ENCODE peak calls at places on chromosome 16, in ten cellular contexts. J, H, O, Q, U, X, C, R, L and M are unnamed samples. For H3K4me1, the result is how much of the 10 kb centered on the place peaks cover.

GRCh38 chr16:68286153-68287074 is 22.1 kb downstream of the SLC7A6 start:
- DNase-seq in J (no peak), H (no peak), O (no peak), Q (no peak), U (no peak), X (no peak), C (no peak), R (no peak), L (no peak), M (no peak)

GRCh38 chr16:1917056-1917664 is 1.1 kb downstream of the HS3ST6 start:
- DNase-seq in J (no peak), H (no peak), O (no peak), Q (no peak), U (no peak), X (no peak), C (no peak), R (peak), L (no peak), M (no peak)

GRCh38 chr16:78310990-78311561 is 211.6 kb downstream of the WWOX start:
- DNase-seq in J (no peak), H (peak), O (no peak), Q (no peak), U (no peak), X (peak), C (peak), R (no peak), L (no peak), M (no peak)

GRCh38 chr16:53881371-53881770 is 177.4 kb downstream of the FTO start:
- DNase-seq in J (no peak), H (no peak), O (no peak), Q (no peak), U (peak), X (no peak), C (no peak), R (no peak), L (no peak), M (no peak)

GRCh38 chr16:57999971-58000705 is at the start of gene ZNF319:
- DNase-seq in J (peak), H (peak), O (no peak), Q (peak), U (no peak), X (no peak), C (no peak), R (no peak), L (no peak), M (no peak)

GRCh38 chr16:20301840-20302239 is 25.5 kb downstream of the GP2 start:
- DNase-seq in J (peak), H (peak), O (no peak), Q (no peak), U (no peak), X (no peak), C (no peak), R (no peak), L (no peak), M (no peak)

GRCh38 chr16:56828641-56829040 is 36.4 kb upstream of the SLC12A3 start:
- DNase-seq in J (no peak), H (no peak), O (no peak), Q (no peak), U (no peak), X (no peak), C (no peak), R (no peak), L (no peak), M (no peak)

GRCh38 chr16:10180771-10181163 is 1.5 kb downstream of the GRIN2A start:
- DNase-seq in J (peak), H (peak), O (no peak), Q (peak), U (peak), X (peak), C (peak), R (peak), L (peak), M (no peak)

GRCh38 chr16:27432600-27432957 is 30.6 kb downstream of the IL21R start:
- DNase-seq in J (no peak), H (no peak), O (peak), Q (no peak), U (no peak), X (no peak), C (no peak), R (no peak), L (no peak), M (no peak)

GRCh38 chr16:27256861-27257260 is 11.7 kb downstream of the NSMCE1 start:
- DNase-seq in J (no peak), H (no peak), O (peak), Q (no peak), U (no peak), X (no peak), C (no peak), R (no peak), L (no peak), M (no peak)

GRCh38 chr16:82192665-82193064 is 22.6 kb upstream of the MPHOSPH6 start:
- DNase-seq in J (no peak), H (no peak), O (no peak), Q (no peak), U (no peak), X (no peak), C (no peak), R (no peak), L (no peak), M (no peak)

GRCh38 chr16:5036228-5037156 is 2.8 kb upstream of the NAGPA start:
- DNase-seq in J (no peak), H (peak), O (no peak), Q (peak), U (no peak), X (no peak), C (no peak), R (no peak), L (no peak), M (no peak)

GRCh38 chr16:1887711-1888354 is 15.9 kb upstream of the MEIOB start:
- DNase-seq in J (no peak), H (no peak), O (no peak), Q (peak), U (no peak), X (no peak), C (no peak), R (peak), L (no peak), M (no peak)

GRCh38 chr16:48117217-48118105 is 38.3 kb downstream of the ABCC12 start:
- DNase-seq in J (peak), H (peak), O (no peak), Q (no peak), U (peak), X (peak), C (peak), R (peak), L (peak), M (no peak)

GRCh38 chr16:17511340-17511739 is 40.6 kb upstream of the XYLT1 start:
- DNase-seq in J (no peak), H (no peak), O (no peak), Q (no peak), U (no peak), X (peak), C (no peak), R (no peak), L (no peak), M (no peak)
- H3K4me1 ChIP-seq in J (under half), H (under half), O (under half), Q (under half), U (under half), X (under half), C (under half), R (under half), L (under half), M (under half)

GRCh38 chr16:52537463-52537862 is 9.5 kb downstream of the TOX3 start:
- DNase-seq in J (no peak), H (no peak), O (no peak), Q (no peak), U (no peak), X (no peak), C (no peak), R (no peak), L (no peak), M (no peak)

GRCh38 chr16:52540910-52541309 is 6.0 kb downstream of the TOX3 start:
- DNase-seq in J (no peak), H (no peak), O (no peak), Q (no peak), U (no peak), X (no peak), C (no peak), R (no peak), L (no peak), M (no peak)

GRCh38 chr16:52535076-52535475 is 11.9 kb downstream of the TOX3 start:
- DNase-seq in J (no peak), H (no peak), O (no peak), Q (no peak), U (no peak), X (no peak), C (no peak), R (no peak), L (peak), M (no peak)

GRCh38 chr16:52539197-52539596 is 7.7 kb downstream of the TOX3 start:
- DNase-seq in J (no peak), H (no peak), O (no peak), Q (no peak), U (no peak), X (no peak), C (no peak), R (no peak), L (no peak), M (no peak)

GRCh38 chr16:52538511-52538910 is 8.4 kb downstream of the TOX3 start:
- DNase-seq in J (no peak), H (no peak), O (no peak), Q (no peak), U (no peak), X (no peak), C (no peak), R (no peak), L (no peak), M (no peak)
- H3K4me1 ChIP-seq in J (under half), H (under half), O (under half), Q (under half), U (under half), X (under half), C (under half), R (under half), L (under half), M (under half)

DNA sequence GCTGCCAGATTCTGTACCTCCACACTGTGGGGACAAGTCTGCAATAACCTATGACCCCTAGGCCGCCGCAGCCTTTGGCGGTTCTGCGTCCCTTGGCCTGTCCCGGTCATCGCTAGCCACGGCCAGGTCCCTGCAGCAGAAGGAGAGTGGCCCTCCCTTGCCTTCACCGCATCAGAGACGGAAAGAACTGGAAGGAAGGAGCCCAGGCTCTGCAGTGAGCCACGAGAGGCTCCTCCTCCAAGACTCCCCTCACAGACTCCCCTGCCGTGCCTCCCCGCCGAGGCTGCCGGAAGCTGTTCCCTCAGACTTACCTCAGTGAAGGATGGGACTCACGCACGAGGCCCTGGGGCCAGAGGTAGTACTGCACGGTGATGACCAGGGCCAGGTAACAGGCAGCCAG is 11.0 kb downstream of the SLC38A8 start:
- DNase-seq in J (no peak), H (no peak), O (no peak), Q (no peak), U (no peak), X (no peak), C (no peak), R (no peak), L (no peak), M (no peak)
- H3K4me1 ChIP-seq in J (under half), H (under half), O (under half), Q (under half), U (under half), X (under half), C (under half), R (under half), L (under half), M (under half)

GRCh38 chr16:89407925-89408300 is 82.4 kb downstream of the ANKRD11 start:
- DNase-seq in J (no peak), H (no peak), O (no peak), Q (peak), U (no peak), X (no peak), C (no peak), R (no peak), L (no peak), M (no peak)
- H3K4me1 ChIP-seq in J (under half), H (under half), O (half or more), Q (under half), U (half or more), X (half or more), C (under half), R (half or more), L (under half), M (half or more)

GRCh38 chr16:85308585-85309540 is 196.6 kb upstream of the CIBAR2 start:
- DNase-seq in J (no peak), H (no peak), O (no peak), Q (no peak), U (no peak), X (no peak), C (no peak), R (peak), L (no peak), M (no peak)
- H3K4me1 ChIP-seq in J (half or more), H (under half), O (under half), Q (under half), U (under half), X (under half), C (half or more), R (half or more), L (under half), M (under half)

DNA sequence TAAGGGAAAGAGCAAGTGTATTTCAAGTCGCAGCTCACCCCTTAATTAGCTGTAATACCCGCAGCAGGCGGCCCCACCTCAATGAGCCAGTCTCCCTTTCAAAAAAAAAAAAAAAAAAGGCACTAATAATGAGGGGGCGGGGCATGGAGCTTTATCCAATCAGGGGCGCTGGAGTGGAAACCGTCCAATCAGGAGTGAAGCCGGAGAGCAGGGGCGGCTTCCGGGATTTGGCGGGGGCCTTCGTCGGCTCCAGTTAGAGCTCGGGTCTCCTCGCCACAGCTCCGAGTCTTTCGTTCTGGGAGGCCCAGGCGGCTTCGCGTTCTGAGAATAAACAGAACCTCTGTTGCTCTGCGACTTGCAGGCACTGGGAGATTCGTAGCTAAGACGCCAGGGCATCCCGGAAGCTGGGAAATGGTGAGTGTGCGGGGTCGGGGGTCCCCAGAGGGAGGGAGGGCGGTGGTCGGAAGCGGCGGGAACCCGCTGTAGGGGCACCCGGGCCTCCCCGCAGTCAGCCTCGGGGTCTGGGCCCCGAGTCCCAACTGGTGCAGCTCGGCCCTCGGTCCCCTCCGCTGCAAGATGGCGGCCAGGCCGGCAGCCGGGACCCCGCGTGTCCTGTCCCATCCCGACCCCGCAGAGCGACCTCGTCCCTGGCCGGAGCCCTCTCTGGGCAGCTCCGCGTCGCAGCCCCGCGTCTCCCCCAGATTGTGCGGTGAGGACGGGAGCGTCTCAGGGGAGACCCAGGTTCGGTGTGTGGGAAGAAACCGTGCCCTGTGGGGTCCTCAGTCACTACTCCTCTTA is at the start of gene ZNF267:
- DNase-seq in J (peak), H (peak), O (peak), Q (peak), U (peak), X (peak), C (peak), R (peak), L (peak), M (peak)
- H3K4me1 ChIP-seq in J (under half), H (under half), O (under half), Q (under half), U (under half), X (under half), C (under half), R (under half), L (under half), M (under half)

GRCh38 chr16:23869052-23869451 is 33.3 kb downstream of the PRKCB start:
- DNase-seq in J (no peak), H (no peak), O (no peak), Q (no peak), U (no peak), X (no peak), C (no peak), R (no peak), L (no peak), M (no peak)
- H3K4me1 ChIP-seq in J (under half), H (under half), O (under half), Q (under half), U (under half), X (under half), C (under half), R (under half), L (under half), M (under half)

GRCh38 chr16:76729525-76729924 is 452.3 kb downstream of the CNTNAP4 start:
- DNase-seq in J (no peak), H (peak), O (no peak), Q (no peak), U (no peak), X (no peak), C (no peak), R (no peak), L (no peak), M (no peak)
- H3K4me1 ChIP-seq in J (under half), H (under half), O (under half), Q (under half), U (under half), X (under half), C (under half), R (under half), L (under half), M (under half)